ENCODE peak calls at places on chromosomes 4 and X, in seven cellular contexts. Q is NCI-H1417, X is psoas muscle, N is right cardiac atrium, I is spleen, G is amygdala, P is ecto neural progenitor cell. Y is an unnamed sample.

GRCh38 chr4:92501456-92501855 is 197.7 kb downstream of the GRID2 start:
- DNase-seq in Q (peak; percentile 66), X (no peak), N (no peak), I (no peak), G (no peak), P (no peak), Y (no peak)

GRCh38 chr4:8708401-8709021 is 115.9 kb downstream of the CPZ start:
- DNase-seq in Q (no peak), X (no peak), N (no peak), I (peak; percentile 63), G (no peak), P (peak; percentile 37), Y (no peak)

GRCh38 chr4:108556588-108557200 is 63.7 kb upstream of the RPL34 start:
- DNase-seq in Q (no peak), X (no peak), N (no peak), I (no peak), G (no peak), P (no peak), Y (no peak)

GRCh38 chr4:114087596-114088230 is 108.3 kb upstream of the ARSJ start:
- DNase-seq in Q (no peak), X (no peak), N (no peak), I (no peak), G (no peak), P (no peak), Y (no peak)

GRCh38 chr4:52358855-52359254 is 300.2 kb downstream of the USP46 start:
- DNase-seq in Q (peak; percentile 48), X (no peak), N (peak; percentile 45), I (no peak), G (no peak), P (no peak), Y (no peak)

GRCh38 chrX:95346854-95347253 is 1337.8 kb upstream of the DIAPH2 start:
- DNase-seq in Q (peak; percentile 66), X (no peak), N (no peak), I (no peak), G (no peak), P (no peak), Y (no peak)

GRCh38 chr4:184310171-184310567 is 92.5 kb upstream of the ENPP6 start:
- DNase-seq in Q (no peak), X (no peak), N (no peak), I (peak; percentile 87), G (no peak), P (no peak), Y (peak; percentile 62)

GRCh38 chr4:1731180-1731579 is 9.9 kb downstream of the TACC3 start:
- DNase-seq in Q (no peak), X (no peak), N (peak; percentile 45), I (peak; percentile 74), G (no peak), P (no peak), Y (no peak)

GRCh38 chrX:154131955-154132354 is 12.1 kb upstream of the OPN1LW start:
- DNase-seq in Q (no peak), X (no peak), N (no peak), I (no peak), G (no peak), P (no peak), Y (no peak)

GRCh38 chr4:89044147-89044900 is 12.7 kb downstream of the FAM13A start:
- DNase-seq in Q (no peak), X (no peak), N (no peak), I (no peak), G (no peak), P (no peak), Y (no peak)

GRCh38 chr4:137414802-137415201 is 117.5 kb downstream of the PCDH18 start:
- DNase-seq in Q (no peak), X (no peak), N (no peak), I (no peak), G (no peak), P (no peak), Y (no peak)

GRCh38 chrX:155094468-155095061 is 23.3 kb downstream of the BRCC3 start:
- DNase-seq in Q (peak; percentile 64), X (no peak), N (no peak), I (no peak), G (no peak), P (no peak), Y (no peak)

GRCh38 chr4:139530833-139531427 is 25.1 kb downstream of the SETD7 start:
- DNase-seq in Q (peak; percentile 16), X (peak; percentile 31), N (no peak), I (no peak), G (no peak), P (peak; percentile 70), Y (peak; percentile 70)

GRCh38 chrX:116232833-116233232 is 62.3 kb downstream of the AGTR2 start:
- DNase-seq in Q (no peak), X (no peak), N (no peak), I (no peak), G (no peak), P (no peak), Y (no peak)

GRCh38 chrX:69133561-69134542 is 31.4 kb downstream of the PJA1 start:
- DNase-seq in Q (peak; percentile 26), X (no peak), N (no peak), I (no peak), G (no peak), P (peak; percentile 67), Y (peak; percentile 81)

GRCh38 chr4:80423553-80424224 is 88.2 kb downstream of the CFAP299 start:
- DNase-seq in Q (no peak), X (no peak), N (peak; percentile 73), I (no peak), G (no peak), P (no peak), Y (no peak)

GRCh38 chr4:88178633-88179231 is 20.3 kb upstream of the ABCG2 start:
- DNase-seq in Q (no peak), X (no peak), N (no peak), I (no peak), G (no peak), P (no peak), Y (no peak)

GRCh38 chr4:170259631-170260153 is 169.9 kb upstream of the AADAT start:
- DNase-seq in Q (peak; percentile 99), X (peak; percentile 16), N (no peak), I (no peak), G (peak; percentile 7), P (peak; percentile 92), Y (peak; percentile 94)

GRCh38 chr4:48692897-48693296 is 87.2 kb downstream of the FRYL start:
- DNase-seq in Q (no peak), X (no peak), N (no peak), I (no peak), G (no peak), P (no peak), Y (no peak)

GRCh38 chr4:148248824-148249223 is 193.4 kb downstream of the NR3C2 start:
- DNase-seq in Q (no peak), X (no peak), N (no peak), I (no peak), G (no peak), P (no peak), Y (no peak)

GRCh38 chr4:15756361-15756861 is 21.7 kb upstream of the CD38 start:
- DNase-seq in Q (no peak), X (no peak), N (no peak), I (no peak), G (no peak), P (no peak), Y (no peak)

GRCh38 chr4:68148795-68149685 is 19.4 kb upstream of the TMPRSS11F start:
- DNase-seq in Q (no peak), X (no peak), N (no peak), I (peak; percentile 33), G (no peak), P (no peak), Y (no peak)

GRCh38 chr4:158164849-158165248 is 8.0 kb downstream of the GASK1B start:
- DNase-seq in Q (no peak), X (no peak), N (no peak), I (no peak), G (no peak), P (no peak), Y (no peak)

GRCh38 chr4:105509291-105509690 is 35.4 kb upstream of the PPA2 start:
- DNase-seq in Q (no peak), X (no peak), N (no peak), I (no peak), G (no peak), P (no peak), Y (no peak)

GRCh38 chr4:183261953-183262775 is 57.9 kb downstream of the CLDN22 start:
- DNase-seq in Q (peak; percentile 82), X (peak; percentile 75), N (peak; percentile 81), I (peak; percentile 85), G (peak; percentile 29), P (peak; percentile 82), Y (peak; percentile 76)

GRCh38 chr4:1807258-1807777 is 14.2 kb downstream of the FGFR3 start:
- DNase-seq in Q (peak; percentile 22), X (no peak), N (peak; percentile 40), I (no peak), G (no peak), P (no peak), Y (no peak)

GRCh38 chr4:152364383-152364782 is 171.5 kb downstream of the FBXW7 start:
- DNase-seq in Q (no peak), X (no peak), N (no peak), I (no peak), G (no peak), P (no peak), Y (no peak)

GRCh38 chrX:136147966-136148365 is 633 bp downstream of the FHL1 start:
- DNase-seq in Q (no peak), X (no peak), N (peak; percentile 66), I (no peak), G (no peak), P (no peak), Y (no peak)

GRCh38 chrX:11970935-11971334 is 167.3 kb upstream of the FRMPD4 start:
- DNase-seq in Q (no peak), X (no peak), N (no peak), I (no peak), G (no peak), P (no peak), Y (no peak)

GRCh38 chr4:174214102-174214878 is 69.2 kb downstream of the FBXO8 start:
- DNase-seq in Q (no peak), X (no peak), N (peak; percentile 69), I (no peak), G (no peak), P (peak; percentile 58), Y (peak; percentile 63)

GRCh38 chr4:102817021-102817605 is 10.2 kb downstream of the UBE2D3 start:
- DNase-seq in Q (no peak), X (no peak), N (no peak), I (no peak), G (no peak), P (no peak), Y (no peak)

GRCh38 chr4:148376151-148376550 is 66.1 kb downstream of the NR3C2 start:
- DNase-seq in Q (peak; percentile 65), X (no peak), N (no peak), I (no peak), G (no peak), P (no peak), Y (no peak)

GRCh38 chr4:71209161-71209560 is 129.7 kb upstream of the SLC4A4 start:
- DNase-seq in Q (no peak), X (no peak), N (no peak), I (no peak), G (no peak), P (no peak), Y (no peak)

GRCh38 chrX:40733691-40734090 is 1.7 kb downstream of the MED14 start:
- DNase-seq in Q (no peak), X (no peak), N (no peak), I (no peak), G (no peak), P (no peak), Y (no peak)

GRCh38 chrX:9942086-9942485 is 25.1 kb upstream of the CLDN34 start:
- DNase-seq in Q (no peak), X (no peak), N (no peak), I (no peak), G (no peak), P (no peak), Y (no peak)

GRCh38 chrX:46954716-46955115 is 42.5 kb downstream of the JADE3 start:
- DNase-seq in Q (no peak), X (no peak), N (no peak), I (no peak), G (no peak), P (no peak), Y (no peak)

Y was measured in H9.